ENCODE peak calls at places on chromosomes 11 and 22, in ten cellular contexts. One of them, this sample, is unnamed.
A peak's percentile ranks its signal among the peaks of the same experiment; 100 is the strongest.

GRCh38 chr22:47064016-47064415 is 301.6 kb downstream of the TBC1D22A start:
- DNase-seq in A549: no peak
- DNase-seq in IMR-90: no peak
- DNase-seq in lower lobe of right lung: no peak
- DNase-seq in cardiac muscle cell: no peak
- DNase-seq in suprapubic skin: no peak
- DNase-seq in astrocyte: no peak
- DNase-seq in transverse colon: peak; percentile 2
- DNase-seq in CD8-positive, alpha-beta T cell: no peak
- DNase-seq in right lobe of liver: no peak
- DNase-seq in this sample: no peak

GRCh38 chr22:36220457-36220921 is 18.8 kb downstream of the APOL2 start:
- DNase-seq in right lobe of liver: no peak
- DNase-seq in CD8-positive, alpha-beta T cell: no peak
- DNase-seq in cardiac muscle cell: no peak
- DNase-seq in lower lobe of right lung: no peak
- DNase-seq in suprapubic skin: peak; percentile 62
- DNase-seq in A549: no peak
- DNase-seq in transverse colon: no peak
- DNase-seq in IMR-90: peak; percentile 59
- DNase-seq in astrocyte: peak; percentile 52
- DNase-seq in this sample: no peak

GRCh38 chr22:50687829-50688228 is 15.2 kb downstream of the SHANK3 start:
- DNase-seq in right lobe of liver: peak; percentile 35
- DNase-seq in astrocyte: no peak
- DNase-seq in IMR-90: no peak
- DNase-seq in lower lobe of right lung: no peak
- DNase-seq in A549: no peak
- DNase-seq in cardiac muscle cell: no peak
- DNase-seq in suprapubic skin: no peak
- DNase-seq in transverse colon: no peak
- DNase-seq in CD8-positive, alpha-beta T cell: no peak
- DNase-seq in this sample: no peak

GRCh38 chr11:8604078-8604723 is 10.2 kb upstream of the STK33 start:
- DNase-seq in CD8-positive, alpha-beta T cell: no peak
- DNase-seq in right lobe of liver: no peak
- DNase-seq in IMR-90: peak; percentile 100
- DNase-seq in cardiac muscle cell: peak; percentile 64
- DNase-seq in transverse colon: peak; percentile 67
- DNase-seq in astrocyte: peak; percentile 100
- DNase-seq in A549: peak; percentile 64
- DNase-seq in suprapubic skin: no peak
- DNase-seq in lower lobe of right lung: peak; percentile 63
- DNase-seq in this sample: peak; percentile 88

GRCh38 chr11:113553235-113553634 is 78.0 kb upstream of the DRD2 start:
- DNase-seq in astrocyte: peak; percentile 99
- DNase-seq in suprapubic skin: no peak
- DNase-seq in CD8-positive, alpha-beta T cell: no peak
- DNase-seq in transverse colon: no peak
- DNase-seq in right lobe of liver: no peak
- DNase-seq in lower lobe of right lung: no peak
- DNase-seq in IMR-90: peak; percentile 89
- DNase-seq in cardiac muscle cell: no peak
- DNase-seq in A549: no peak
- DNase-seq in this sample: peak; percentile 71

GRCh38 chr11:123371506-123372297 is 58.4 kb upstream of the GRAMD1B start:
- DNase-seq in cardiac muscle cell: no peak
- DNase-seq in lower lobe of right lung: no peak
- DNase-seq in IMR-90: no peak
- DNase-seq in CD8-positive, alpha-beta T cell: no peak
- DNase-seq in suprapubic skin: no peak
- DNase-seq in transverse colon: no peak
- DNase-seq in A549: no peak
- DNase-seq in astrocyte: no peak
- DNase-seq in right lobe of liver: no peak
- DNase-seq in this sample: no peak

GRCh38 chr11:123841189-123841588 is 35.0 kb upstream of the OR6M1 start:
- DNase-seq in suprapubic skin: no peak
- DNase-seq in IMR-90: no peak
- DNase-seq in lower lobe of right lung: no peak
- DNase-seq in A549: no peak
- DNase-seq in transverse colon: no peak
- DNase-seq in astrocyte: no peak
- DNase-seq in right lobe of liver: no peak
- DNase-seq in cardiac muscle cell: no peak
- DNase-seq in CD8-positive, alpha-beta T cell: no peak
- DNase-seq in this sample: no peak

GRCh38 chr11:133934599-133935550 is 21.9 kb downstream of the IGSF9B start:
- DNase-seq in cardiac muscle cell: peak; percentile 35
- DNase-seq in IMR-90: peak; percentile 19
- DNase-seq in suprapubic skin: no peak
- DNase-seq in lower lobe of right lung: no peak
- DNase-seq in A549: no peak
- DNase-seq in transverse colon: peak; percentile 29
- DNase-seq in right lobe of liver: no peak
- DNase-seq in astrocyte: peak; percentile 95
- DNase-seq in CD8-positive, alpha-beta T cell: no peak
- DNase-seq in this sample: peak; percentile 95

GRCh38 chr11:135027461-135027860 is 615.4 kb upstream of the B3GAT1 start:
- DNase-seq in suprapubic skin: no peak
- DNase-seq in astrocyte: peak; percentile 18
- DNase-seq in CD8-positive, alpha-beta T cell: no peak
- DNase-seq in right lobe of liver: no peak
- DNase-seq in cardiac muscle cell: peak; percentile 87
- DNase-seq in IMR-90: peak; percentile 31
- DNase-seq in transverse colon: peak; percentile 11
- DNase-seq in lower lobe of right lung: no peak
- DNase-seq in A549: no peak
- DNase-seq in this sample: peak; percentile 40

GRCh38 chr11:111229604-111230003 is 15.9 kb upstream of the POU2AF2 start:
- DNase-seq in A549: no peak
- DNase-seq in lower lobe of right lung: no peak
- DNase-seq in IMR-90: no peak
- DNase-seq in suprapubic skin: no peak
- DNase-seq in astrocyte: no peak
- DNase-seq in cardiac muscle cell: no peak
- DNase-seq in transverse colon: no peak
- DNase-seq in right lobe of liver: no peak
- DNase-seq in CD8-positive, alpha-beta T cell: no peak
- DNase-seq in this sample: no peak

GRCh38 chr11:117265745-117266144 is 25.4 kb upstream of the BACE1-AS start:
- DNase-seq in astrocyte: no peak
- DNase-seq in suprapubic skin: no peak
- DNase-seq in CD8-positive, alpha-beta T cell: no peak
- DNase-seq in cardiac muscle cell: no peak
- DNase-seq in lower lobe of right lung: no peak
- DNase-seq in transverse colon: no peak
- DNase-seq in A549: no peak
- DNase-seq in IMR-90: no peak
- DNase-seq in right lobe of liver: no peak
- DNase-seq in this sample: no peak

GRCh38 chr11:59556883-59557205 is 45.5 kb downstream of the OR4D9 start:
- DNase-seq in right lobe of liver: no peak
- DNase-seq in cardiac muscle cell: no peak
- DNase-seq in suprapubic skin: no peak
- DNase-seq in transverse colon: no peak
- DNase-seq in A549: no peak
- DNase-seq in IMR-90: no peak
- DNase-seq in lower lobe of right lung: no peak
- DNase-seq in CD8-positive, alpha-beta T cell: no peak
- DNase-seq in astrocyte: no peak
- DNase-seq in this sample: no peak

GRCh38 chr11:103228807-103229206 is 119.6 kb downstream of the DYNC2H1 start:
- DNase-seq in right lobe of liver: no peak
- DNase-seq in lower lobe of right lung: no peak
- DNase-seq in A549: no peak
- DNase-seq in IMR-90: no peak
- DNase-seq in CD8-positive, alpha-beta T cell: no peak
- DNase-seq in transverse colon: no peak
- DNase-seq in astrocyte: no peak
- DNase-seq in cardiac muscle cell: no peak
- DNase-seq in suprapubic skin: no peak
- DNase-seq in this sample: no peak

GRCh38 chr11:10490398-10491232 is 35.6 kb downstream of the AMPD3 start:
- DNase-seq in right lobe of liver: no peak
- DNase-seq in lower lobe of right lung: peak; percentile 44
- DNase-seq in cardiac muscle cell: peak; percentile 34
- DNase-seq in IMR-90: peak; percentile 99
- DNase-seq in CD8-positive, alpha-beta T cell: no peak
- DNase-seq in suprapubic skin: peak; percentile 76
- DNase-seq in A549: peak; percentile 91
- DNase-seq in transverse colon: peak; percentile 74
- DNase-seq in astrocyte: peak; percentile 95
- DNase-seq in this sample: peak; percentile 74

GRCh38 chr11:76788661-76789442 is 5.7 kb downstream of the TSKU start:
- DNase-seq in right lobe of liver: peak; percentile 75
- DNase-seq in A549: no peak
- DNase-seq in suprapubic skin: peak; percentile 82
- DNase-seq in astrocyte: no peak
- DNase-seq in lower lobe of right lung: peak; percentile 83
- DNase-seq in cardiac muscle cell: no peak
- DNase-seq in IMR-90: no peak
- DNase-seq in transverse colon: peak; percentile 90
- DNase-seq in CD8-positive, alpha-beta T cell: no peak
- DNase-seq in this sample: peak; percentile 79

GRCh38 chr11:57231539-57232253 is 5.4 kb downstream of the APLNR start:
- DNase-seq in transverse colon: no peak
- DNase-seq in IMR-90: no peak
- DNase-seq in lower lobe of right lung: no peak
- DNase-seq in cardiac muscle cell: no peak
- DNase-seq in A549: no peak
- DNase-seq in right lobe of liver: no peak
- DNase-seq in suprapubic skin: no peak
- DNase-seq in astrocyte: no peak
- DNase-seq in CD8-positive, alpha-beta T cell: no peak
- DNase-seq in this sample: no peak
- TF ChIP-seq CTCF in transverse colon: no peak
- TF ChIP-seq CTCF in IMR-90: no peak
- TF ChIP-seq CTCF in lower lobe of right lung: no peak
- TF ChIP-seq CTCF in cardiac muscle cell: no peak
- TF ChIP-seq CTCF in A549: no peak
- TF ChIP-seq CTCF in right lobe of liver: no peak
- TF ChIP-seq CTCF in suprapubic skin: no peak
- TF ChIP-seq CTCF in astrocyte: no peak
- TF ChIP-seq CTCF in CD8-positive, alpha-beta T cell: no peak
- TF ChIP-seq CTCF in this sample: no peak

DNA sequence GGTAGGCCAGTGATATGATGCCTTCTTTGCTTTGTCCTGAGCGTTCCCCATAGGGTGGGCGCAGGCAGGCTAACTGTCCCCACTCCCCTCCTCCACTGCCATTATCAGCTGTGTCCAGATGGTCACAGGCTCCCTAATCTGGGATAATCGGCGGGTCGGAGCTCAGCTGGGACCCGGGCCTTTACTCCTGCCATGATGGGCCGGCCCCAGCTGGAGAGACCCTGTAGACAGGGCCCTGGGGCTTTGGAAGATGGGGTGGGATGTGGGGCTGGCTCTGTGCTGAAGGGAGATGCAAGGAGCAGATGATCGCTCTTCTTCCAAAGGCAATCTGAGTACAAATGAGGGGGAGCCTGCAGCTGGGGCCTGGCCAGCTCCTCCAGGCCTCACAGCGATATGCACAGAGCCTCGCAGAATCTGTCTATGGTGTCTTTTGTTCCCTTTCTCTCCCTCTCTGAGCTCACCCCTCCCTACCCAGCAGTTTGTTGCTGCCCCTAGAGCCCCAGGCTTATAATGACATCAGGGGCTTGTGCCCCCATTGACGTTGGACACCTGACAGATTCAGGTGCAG is 11.9 kb downstream of the KLHL35 start:
- DNase-seq in right lobe of liver: no peak
- DNase-seq in A549: no peak
- DNase-seq in IMR-90: no peak
- DNase-seq in astrocyte: no peak
- DNase-seq in suprapubic skin: peak; percentile 52
- DNase-seq in transverse colon: no peak
- DNase-seq in lower lobe of right lung: no peak
- DNase-seq in cardiac muscle cell: no peak
- DNase-seq in CD8-positive, alpha-beta T cell: no peak
- DNase-seq in this sample: no peak
- H3K27ac ChIP-seq in right lobe of liver: no peak overlapping the region
- H3K27ac ChIP-seq in A549: peak overlapping the region; percentile 90
- H3K27ac ChIP-seq in IMR-90: no peak overlapping the region
- H3K27ac ChIP-seq in astrocyte: no peak overlapping the region
- H3K27ac ChIP-seq in suprapubic skin: no peak overlapping the region
- H3K27ac ChIP-seq in transverse colon: peak overlapping the region; percentile 13
- H3K27ac ChIP-seq in lower lobe of right lung: peak overlapping the region; percentile 80
- H3K27ac ChIP-seq in cardiac muscle cell: peak overlapping the region; percentile 63
- H3K27ac ChIP-seq in CD8-positive, alpha-beta T cell: no peak overlapping the region
- H3K27ac ChIP-seq in this sample: peak overlapping the region; percentile 14

GRCh38 chr11:65432686-65433582 is 10.3 kb downstream of the NEAT1 start:
- DNase-seq in suprapubic skin: no peak
- DNase-seq in lower lobe of right lung: no peak
- DNase-seq in transverse colon: peak; percentile 3
- DNase-seq in CD8-positive, alpha-beta T cell: no peak
- DNase-seq in A549: no peak
- DNase-seq in right lobe of liver: no peak
- DNase-seq in cardiac muscle cell: peak; percentile 38
- DNase-seq in IMR-90: peak; percentile 54
- DNase-seq in astrocyte: no peak
- DNase-seq in this sample: no peak
- TF ChIP-seq CTCF in suprapubic skin: no peak
- TF ChIP-seq CTCF in lower lobe of right lung: peak; percentile 31
- TF ChIP-seq CTCF in transverse colon: peak; percentile 20
- TF ChIP-seq CTCF in CD8-positive, alpha-beta T cell: peak; percentile 71
- TF ChIP-seq CTCF in A549: peak; percentile 52
- TF ChIP-seq CTCF in right lobe of liver: peak; percentile 18
- TF ChIP-seq CTCF in cardiac muscle cell: peak; percentile 15
- TF ChIP-seq CTCF in IMR-90: peak; percentile 17
- TF ChIP-seq CTCF in astrocyte: no peak
- TF ChIP-seq CTCF in this sample: no peak

GRCh38 chr11:45211732-45212131 is 65.3 kb downstream of the PRDM11 start:
- DNase-seq in right lobe of liver: no peak
- DNase-seq in CD8-positive, alpha-beta T cell: no peak
- DNase-seq in A549: no peak
- DNase-seq in astrocyte: no peak
- DNase-seq in transverse colon: no peak
- DNase-seq in IMR-90: no peak
- DNase-seq in cardiac muscle cell: no peak
- DNase-seq in suprapubic skin: no peak
- DNase-seq in lower lobe of right lung: no peak
- DNase-seq in this sample: no peak

GRCh38 chr11:45212566-45213315 is 66.3 kb downstream of the PRDM11 start:
- DNase-seq in CD8-positive, alpha-beta T cell: no peak
- DNase-seq in cardiac muscle cell: peak; percentile 15
- DNase-seq in suprapubic skin: no peak
- DNase-seq in IMR-90: no peak
- DNase-seq in transverse colon: no peak
- DNase-seq in lower lobe of right lung: no peak
- DNase-seq in right lobe of liver: no peak
- DNase-seq in astrocyte: no peak
- DNase-seq in A549: peak; percentile 39
- DNase-seq in this sample: no peak

GRCh38 chr11:45213316-45213665 is 66.9 kb downstream of the PRDM11 start:
- DNase-seq in lower lobe of right lung: no peak
- DNase-seq in transverse colon: no peak
- DNase-seq in cardiac muscle cell: no peak
- DNase-seq in A549: no peak
- DNase-seq in right lobe of liver: no peak
- DNase-seq in astrocyte: no peak
- DNase-seq in IMR-90: no peak
- DNase-seq in suprapubic skin: no peak
- DNase-seq in CD8-positive, alpha-beta T cell: no peak
- DNase-seq in this sample: no peak

GRCh38 chr11:45215098-45215497 is 68.7 kb downstream of the PRDM11 start:
- DNase-seq in CD8-positive, alpha-beta T cell: no peak
- DNase-seq in right lobe of liver: no peak
- DNase-seq in cardiac muscle cell: no peak
- DNase-seq in IMR-90: no peak
- DNase-seq in lower lobe of right lung: no peak
- DNase-seq in transverse colon: no peak
- DNase-seq in A549: no peak
- DNase-seq in astrocyte: no peak
- DNase-seq in suprapubic skin: no peak
- DNase-seq in this sample: no peak

GRCh38 chr11:45213717-45214116 is 67.3 kb downstream of the PRDM11 start:
- DNase-seq in right lobe of liver: no peak
- DNase-seq in astrocyte: no peak
- DNase-seq in A549: no peak
- DNase-seq in lower lobe of right lung: no peak
- DNase-seq in transverse colon: no peak
- DNase-seq in cardiac muscle cell: no peak
- DNase-seq in IMR-90: no peak
- DNase-seq in CD8-positive, alpha-beta T cell: no peak
- DNase-seq in suprapubic skin: no peak
- DNase-seq in this sample: no peak
- H3K27ac ChIP-seq in right lobe of liver: no peak overlapping the region
- H3K27ac ChIP-seq in astrocyte: no peak overlapping the region
- H3K27ac ChIP-seq in A549: no peak overlapping the region
- H3K27ac ChIP-seq in lower lobe of right lung: peak overlapping the region; percentile 4
- H3K27ac ChIP-seq in transverse colon: no peak overlapping the region
- H3K27ac ChIP-seq in cardiac muscle cell: no peak overlapping the region
- H3K27ac ChIP-seq in IMR-90: no peak overlapping the region
- H3K27ac ChIP-seq in CD8-positive, alpha-beta T cell: no peak overlapping the region
- H3K27ac ChIP-seq in suprapubic skin: no peak overlapping the region
- H3K27ac ChIP-seq in this sample: no peak overlapping the region

This sample was measured in RWPE1.